ENCODE peak calls at places on chromosomes 12 and 14, in seven cellular contexts. One of them, this sample, is unnamed. For H3K9me3, the result is how much of the 10 kb centered on the place peaks cover.

GRCh38 chr12:115895247-115895646 is 382.2 kb downstream of the MED13L start:
- DNase-seq in body of pancreas: no peak
- DNase-seq in heart right ventricle: no peak
- DNase-seq in tibial artery: no peak
- DNase-seq in left lung: no peak
- DNase-seq in astrocyte: no peak
- DNase-seq in neural progenitor cell: no peak
- DNase-seq in this sample: no peak

GRCh38 chr12:58443273-58443980 is 476.9 kb downstream of the LRIG3 start:
- DNase-seq in body of pancreas: no peak
- DNase-seq in heart right ventricle: peak
- DNase-seq in tibial artery: no peak
- DNase-seq in left lung: no peak
- DNase-seq in astrocyte: no peak
- DNase-seq in neural progenitor cell: peak
- DNase-seq in this sample: no peak

GRCh38 chr12:124136796-124137195 is 158.1 kb upstream of the RFLNA start:
- DNase-seq in body of pancreas: no peak
- DNase-seq in heart right ventricle: no peak
- DNase-seq in tibial artery: no peak
- DNase-seq in left lung: no peak
- DNase-seq in astrocyte: no peak
- DNase-seq in neural progenitor cell: no peak
- DNase-seq in this sample: no peak

GRCh38 chr14:72903707-72904106 is 9.8 kb upstream of the DPF3 start:
- DNase-seq in body of pancreas: no peak
- DNase-seq in heart right ventricle: no peak
- DNase-seq in tibial artery: no peak
- DNase-seq in left lung: no peak
- DNase-seq in astrocyte: no peak
- DNase-seq in neural progenitor cell: no peak
- DNase-seq in this sample: no peak

GRCh38 chr12:51295651-51296050 is 25.4 kb upstream of the SMAGP start:
- DNase-seq in body of pancreas: no peak
- DNase-seq in heart right ventricle: no peak
- DNase-seq in tibial artery: no peak
- DNase-seq in left lung: no peak
- DNase-seq in astrocyte: no peak
- DNase-seq in neural progenitor cell: no peak
- DNase-seq in this sample: no peak

GRCh38 chr14:63286071-63286470 is 32.7 kb downstream of the GPHB5 start:
- DNase-seq in body of pancreas: no peak
- DNase-seq in heart right ventricle: no peak
- DNase-seq in tibial artery: no peak
- DNase-seq in left lung: no peak
- DNase-seq in astrocyte: no peak
- DNase-seq in neural progenitor cell: no peak
- DNase-seq in this sample: no peak

GRCh38 chr12:32366704-32367103 is 32.7 kb upstream of the FGD4 start:
- DNase-seq in body of pancreas: no peak
- DNase-seq in heart right ventricle: no peak
- DNase-seq in tibial artery: no peak
- DNase-seq in left lung: no peak
- DNase-seq in astrocyte: no peak
- DNase-seq in neural progenitor cell: no peak
- DNase-seq in this sample: no peak

GRCh38 chr12:100716949-100717732 is 77.4 kb upstream of the ANO4 start:
- DNase-seq in body of pancreas: no peak
- DNase-seq in heart right ventricle: no peak
- DNase-seq in tibial artery: no peak
- DNase-seq in left lung: peak
- DNase-seq in astrocyte: peak
- DNase-seq in neural progenitor cell: peak
- DNase-seq in this sample: no peak

GRCh38 chr12:6452908-6453630 is 1.2 kb downstream of the TAPBPL start:
- DNase-seq in body of pancreas: no peak
- DNase-seq in heart right ventricle: peak
- DNase-seq in tibial artery: no peak
- DNase-seq in left lung: no peak
- DNase-seq in astrocyte: no peak
- DNase-seq in neural progenitor cell: no peak
- DNase-seq in this sample: peak

GRCh38 chr12:5096241-5096880 is 52.7 kb downstream of the KCNA5 start:
- DNase-seq in body of pancreas: no peak
- DNase-seq in heart right ventricle: no peak
- DNase-seq in tibial artery: no peak
- DNase-seq in left lung: no peak
- DNase-seq in astrocyte: peak
- DNase-seq in neural progenitor cell: no peak
- DNase-seq in this sample: no peak

GRCh38 chr12:120470150-120470817 is 736 bp upstream of the SRSF9 start:
- DNase-seq in body of pancreas: no peak
- DNase-seq in heart right ventricle: no peak
- DNase-seq in tibial artery: no peak
- DNase-seq in left lung: no peak
- DNase-seq in astrocyte: no peak
- DNase-seq in neural progenitor cell: peak
- DNase-seq in this sample: no peak

GRCh38 chr12:116183741-116184141 is 93.8 kb downstream of the MED13L start:
- DNase-seq in body of pancreas: no peak
- DNase-seq in heart right ventricle: no peak
- DNase-seq in tibial artery: no peak
- DNase-seq in left lung: no peak
- DNase-seq in astrocyte: peak
- DNase-seq in neural progenitor cell: peak
- DNase-seq in this sample: no peak

GRCh38 chr14:71468701-71469100 is 463.5 kb upstream of the RGS6 start:
- DNase-seq in body of pancreas: no peak
- DNase-seq in heart right ventricle: no peak
- DNase-seq in tibial artery: no peak
- DNase-seq in left lung: no peak
- DNase-seq in astrocyte: no peak
- DNase-seq in neural progenitor cell: no peak
- DNase-seq in this sample: no peak

GRCh38 chr14:74035556-74035955 is 16.4 kb downstream of the BBOF1 start:
- DNase-seq in body of pancreas: no peak
- DNase-seq in heart right ventricle: no peak
- DNase-seq in tibial artery: no peak
- DNase-seq in left lung: no peak
- DNase-seq in astrocyte: peak
- DNase-seq in neural progenitor cell: no peak
- DNase-seq in this sample: no peak

GRCh38 chr14:88490168-88490567 is 64.6 kb downstream of the PTPN21 start:
- DNase-seq in body of pancreas: no peak
- DNase-seq in heart right ventricle: no peak
- DNase-seq in tibial artery: no peak
- DNase-seq in left lung: no peak
- DNase-seq in astrocyte: no peak
- DNase-seq in neural progenitor cell: no peak
- DNase-seq in this sample: no peak

GRCh38 chr12:92928431-92928961 is 599 bp downstream of the EEA1 start:
- DNase-seq in body of pancreas: no peak
- DNase-seq in heart right ventricle: peak
- DNase-seq in tibial artery: peak
- DNase-seq in left lung: no peak
- DNase-seq in astrocyte: no peak
- DNase-seq in neural progenitor cell: no peak
- DNase-seq in this sample: peak

GRCh38 chr14:63986789-63987533 is 134.2 kb downstream of the SYNE2 start:
- DNase-seq in body of pancreas: no peak
- DNase-seq in heart right ventricle: no peak
- DNase-seq in tibial artery: no peak
- DNase-seq in left lung: no peak
- DNase-seq in astrocyte: peak
- DNase-seq in neural progenitor cell: no peak
- DNase-seq in this sample: no peak

GRCh38 chr12:40819427-40820108 is 127.3 kb downstream of the CNTN1 start:
- DNase-seq in body of pancreas: peak
- DNase-seq in heart right ventricle: no peak
- DNase-seq in tibial artery: no peak
- DNase-seq in left lung: peak
- DNase-seq in astrocyte: no peak
- DNase-seq in neural progenitor cell: peak
- DNase-seq in this sample: peak

GRCh38 chr12:130633771-130634170 is 82.3 kb downstream of the RIMBP2 start:
- DNase-seq in body of pancreas: no peak
- DNase-seq in heart right ventricle: no peak
- DNase-seq in tibial artery: no peak
- DNase-seq in left lung: no peak
- DNase-seq in astrocyte: no peak
- DNase-seq in neural progenitor cell: peak
- DNase-seq in this sample: peak

GRCh38 chr14:32805979-32806378 is 132.7 kb upstream of the NPAS3 start:
- DNase-seq in body of pancreas: no peak
- DNase-seq in heart right ventricle: no peak
- DNase-seq in tibial artery: no peak
- DNase-seq in left lung: no peak
- DNase-seq in astrocyte: no peak
- DNase-seq in neural progenitor cell: no peak
- DNase-seq in this sample: no peak

GRCh38 chr12:27277846-27278260 is 33.8 kb downstream of the STK38L start:
- DNase-seq in body of pancreas: no peak
- DNase-seq in heart right ventricle: peak
- DNase-seq in tibial artery: peak
- DNase-seq in left lung: no peak
- DNase-seq in astrocyte: peak
- DNase-seq in neural progenitor cell: no peak
- DNase-seq in this sample: no peak

GRCh38 chr12:76220980-76221379 is 127.2 kb downstream of the BBS10 start:
- DNase-seq in body of pancreas: no peak
- DNase-seq in heart right ventricle: no peak
- DNase-seq in tibial artery: no peak
- DNase-seq in left lung: no peak
- DNase-seq in astrocyte: no peak
- DNase-seq in neural progenitor cell: peak
- DNase-seq in this sample: no peak

GRCh38 chr12:76226397-76226796 is 121.8 kb downstream of the BBS10 start:
- DNase-seq in body of pancreas: no peak
- DNase-seq in heart right ventricle: no peak
- DNase-seq in tibial artery: no peak
- DNase-seq in left lung: no peak
- DNase-seq in astrocyte: peak
- DNase-seq in neural progenitor cell: no peak
- DNase-seq in this sample: no peak

GRCh38 chr12:76232013-76232412 is 116.2 kb downstream of the BBS10 start:
- DNase-seq in body of pancreas: no peak
- DNase-seq in heart right ventricle: no peak
- DNase-seq in tibial artery: no peak
- DNase-seq in left lung: no peak
- DNase-seq in astrocyte: no peak
- DNase-seq in neural progenitor cell: no peak
- DNase-seq in this sample: no peak

GRCh38 chr12:76223869-76224268 is 124.3 kb downstream of the BBS10 start:
- DNase-seq in body of pancreas: no peak
- DNase-seq in heart right ventricle: no peak
- DNase-seq in tibial artery: no peak
- DNase-seq in left lung: no peak
- DNase-seq in astrocyte: no peak
- DNase-seq in neural progenitor cell: no peak
- DNase-seq in this sample: no peak

GRCh38 chr12:76226956-76227355 is 121.3 kb downstream of the BBS10 start:
- DNase-seq in body of pancreas: no peak
- DNase-seq in heart right ventricle: no peak
- DNase-seq in tibial artery: no peak
- DNase-seq in left lung: no peak
- DNase-seq in astrocyte: no peak
- DNase-seq in neural progenitor cell: no peak
- DNase-seq in this sample: no peak
- H3K4me3 ChIP-seq in body of pancreas: no peak
- H3K4me3 ChIP-seq in heart right ventricle: no peak
- H3K4me3 ChIP-seq in tibial artery: no peak
- H3K4me3 ChIP-seq in left lung: no peak
- H3K4me3 ChIP-seq in astrocyte: no peak
- H3K4me3 ChIP-seq in neural progenitor cell: no peak
- H3K4me3 ChIP-seq in this sample: no peak

GRCh38 chr14:42732005-42732404 is 1125.3 kb downstream of the LRFN5 start:
- DNase-seq in body of pancreas: no peak
- DNase-seq in heart right ventricle: no peak
- DNase-seq in tibial artery: no peak
- DNase-seq in left lung: no peak
- DNase-seq in astrocyte: no peak
- DNase-seq in neural progenitor cell: no peak
- DNase-seq in this sample: no peak
- H3K9me3 ChIP-seq in body of pancreas: under half
- H3K9me3 ChIP-seq in heart right ventricle: under half
- H3K9me3 ChIP-seq in tibial artery: under half
- H3K9me3 ChIP-seq in left lung: under half
- H3K9me3 ChIP-seq in astrocyte: under half
- H3K9me3 ChIP-seq in neural progenitor cell: under half
- H3K9me3 ChIP-seq in this sample: under half

DNA sequence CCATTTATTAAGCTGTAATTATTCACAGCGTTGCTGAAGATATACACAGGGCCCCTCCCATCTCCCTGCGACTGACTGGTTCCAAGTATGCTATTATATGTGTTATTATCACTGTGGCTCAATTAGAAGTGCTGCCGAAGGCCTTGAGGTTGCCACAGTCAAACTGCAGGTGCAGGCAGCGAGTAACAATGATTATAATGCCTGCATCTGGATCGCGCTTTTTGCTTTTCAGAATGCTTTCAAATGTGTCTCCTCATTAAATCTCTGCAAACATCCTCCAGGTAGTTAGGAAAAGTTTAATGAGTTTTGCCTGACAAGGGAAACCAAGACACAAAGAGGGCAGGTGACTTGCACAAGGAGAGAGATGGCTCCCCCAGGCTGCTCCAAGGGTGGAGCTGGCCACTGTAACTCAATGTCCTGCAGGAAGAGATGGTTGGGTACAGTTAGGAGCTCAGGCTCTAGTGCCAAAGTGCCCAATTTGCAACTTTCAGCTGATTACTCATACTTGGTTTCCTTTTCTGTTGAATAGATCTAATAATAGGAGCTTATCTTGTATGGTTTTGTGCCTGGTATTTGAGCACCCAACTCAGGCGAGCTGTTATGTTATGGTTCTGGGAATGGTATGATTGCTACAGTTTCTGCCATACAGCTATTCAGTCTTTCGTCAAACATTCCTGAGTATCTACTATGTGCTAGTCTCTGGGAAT is 1.7 kb upstream of the SYNE3 start:
- DNase-seq in body of pancreas: no peak
- DNase-seq in heart right ventricle: no peak
- DNase-seq in tibial artery: no peak
- DNase-seq in left lung: no peak
- DNase-seq in astrocyte: peak
- DNase-seq in neural progenitor cell: no peak
- DNase-seq in this sample: no peak
- H3K27ac ChIP-seq in body of pancreas: no peak
- H3K27ac ChIP-seq in heart right ventricle: peak
- H3K27ac ChIP-seq in tibial artery: no peak
- H3K27ac ChIP-seq in left lung: peak
- H3K27ac ChIP-seq in astrocyte: no peak
- H3K27ac ChIP-seq in neural progenitor cell: no peak
- H3K27ac ChIP-seq in this sample: no peak

DNA sequence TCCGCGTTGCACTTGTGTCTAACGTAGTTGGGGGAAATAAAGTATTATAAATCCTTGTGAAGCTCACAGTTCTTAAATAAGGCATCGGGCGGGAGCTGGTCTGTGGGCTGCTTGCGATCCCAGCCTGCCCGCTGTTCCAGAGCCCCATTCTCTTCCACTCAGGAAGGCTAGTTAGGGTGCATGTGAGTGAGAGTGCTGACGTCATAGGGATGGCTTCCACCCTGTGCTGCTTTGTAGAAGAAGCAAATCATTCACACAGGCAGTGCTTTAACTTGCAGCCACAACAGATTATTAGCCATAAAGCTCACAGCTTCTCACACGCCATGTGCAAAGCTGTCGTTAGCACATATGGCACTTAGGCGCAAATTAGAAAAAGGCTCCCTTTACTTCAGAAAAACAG is 87.8 kb downstream of the EML1 start:
- DNase-seq in body of pancreas: no peak
- DNase-seq in heart right ventricle: no peak
- DNase-seq in tibial artery: no peak
- DNase-seq in left lung: no peak
- DNase-seq in astrocyte: peak
- DNase-seq in neural progenitor cell: no peak
- DNase-seq in this sample: no peak
- H3K4me3 ChIP-seq in body of pancreas: no peak
- H3K4me3 ChIP-seq in heart right ventricle: no peak
- H3K4me3 ChIP-seq in tibial artery: no peak
- H3K4me3 ChIP-seq in left lung: no peak
- H3K4me3 ChIP-seq in astrocyte: no peak
- H3K4me3 ChIP-seq in neural progenitor cell: no peak
- H3K4me3 ChIP-seq in this sample: no peak